ENCODE peak calls at places on chromosomes 13 and 19, in six cellular contexts. E, R, H, D, Y and Q are unnamed samples.

GRCh38 chr19:38932425-38933179 is 1.9 kb downstream of the MRPS12 start:
- DNase-seq in R (peak; percentile 45), D (no peak), E (no peak), H (peak; percentile 50), Y (no peak), Q (peak; percentile 47)

GRCh38 chr19:3433313-3433712 is 47.0 kb downstream of the SMIM24 start:
- DNase-seq in H (no peak), D (no peak), E (no peak), R (no peak), Y (no peak), Q (no peak)

GRCh38 chr19:34288381-34288780 is 34.0 kb downstream of the GARRE1 start:
- DNase-seq in Y (no peak), R (no peak), E (no peak), H (no peak), D (no peak), Q (no peak)

GRCh38 chr13:27044837-27045570 is 126.6 kb downstream of the USP12 start:
- DNase-seq in D (no peak), Y (no peak), E (no peak), R (no peak), H (no peak), Q (no peak)

GRCh38 chr19:3118232-3119070 is 17.4 kb upstream of the GNA15 start:
- DNase-seq in E (no peak), H (no peak), Y (no peak), R (no peak), D (no peak), Q (no peak)

GRCh38 chr13:27482996-27483395 is 32.6 kb upstream of the MTIF3 start:
- DNase-seq in D (no peak), H (no peak), R (no peak), Y (no peak), E (no peak), Q (no peak)

GRCh38 chr13:34617684-34618083 is 324.4 kb upstream of the NBEA start:
- DNase-seq in D (no peak), Y (no peak), E (no peak), H (no peak), R (peak; percentile 2), Q (no peak)

GRCh38 chr19:37931941-37932655 is 25.1 kb downstream of the SIPA1L3 start:
- DNase-seq in H (peak; percentile 50), E (peak; percentile 26), R (peak; percentile 58), Y (peak; percentile 94), D (peak; percentile 33), Q (peak; percentile 62)

GRCh38 chr19:16587031-16588023 is 15.1 kb upstream of the SLC35E1 start:
- DNase-seq in D (no peak), H (no peak), E (no peak), Y (no peak), R (peak; percentile 69), Q (peak; percentile 42)

GRCh38 chr13:76879211-76879875 is 6.9 kb downstream of the KCTD12 start:
- DNase-seq in D (peak; percentile 65), E (peak; percentile 60), Y (peak; percentile 38), H (peak; percentile 52), R (peak; percentile 90), Q (peak; percentile 93)

GRCh38 chr19:45511074-45511473 is 3.8 kb downstream of the VASP start:
- DNase-seq in H (no peak), D (no peak), R (no peak), E (no peak), Y (no peak), Q (no peak)

GRCh38 chr19:19529783-19530422 is 1.2 kb downstream of the YJEFN3 start:
- DNase-seq in D (no peak), E (no peak), Y (no peak), R (no peak), H (no peak), Q (no peak)

GRCh38 chr13:101529419-101529818 is 76.9 kb downstream of the ITGBL1 start:
- DNase-seq in H (no peak), E (no peak), R (peak; percentile 87), Y (no peak), D (no peak), Q (peak; percentile 81)

GRCh38 chr13:105410602-105411001 is 1124.9 kb downstream of the EFNB2 start:
- DNase-seq in H (peak; percentile 40), D (peak; percentile 37), E (peak; percentile 62), R (peak; percentile 52), Y (peak; percentile 67), Q (peak; percentile 45)

GRCh38 chr13:20191902-20192469 is 752 bp downstream of the GJB2 start:
- DNase-seq in E (no peak), Y (peak; percentile 53), R (no peak), D (no peak), H (no peak), Q (peak; percentile 41)

GRCh38 chr19:17281391-17282304 is at the start of gene ANKLE1:
- DNase-seq in D (no peak), E (peak; percentile 29), Y (peak; percentile 32), H (peak; percentile 52), R (no peak), Q (no peak)

GRCh38 chr13:112868308-112868707 is 100.7 kb upstream of the MCF2L start:
- DNase-seq in R (no peak), D (no peak), H (no peak), Y (no peak), E (no peak), Q (no peak)

GRCh38 chr19:54462713-54463530 is 656 bp downstream of the LENG9 start:
- DNase-seq in R (peak; percentile 63), Y (peak; percentile 81), D (peak; percentile 82), E (peak; percentile 77), H (peak; percentile 85), Q (peak; percentile 84)

GRCh38 chr13:49693877-49694276 is 2.6 kb upstream of the EBPL start:
- DNase-seq in Y (no peak), E (no peak), R (no peak), H (no peak), D (no peak), Q (no peak)

GRCh38 chr13:27374650-27375049 is 49.8 kb upstream of the GTF3A start:
- DNase-seq in Y (peak; percentile 73), E (no peak), H (peak; percentile 62), R (peak; percentile 80), D (peak; percentile 31), Q (peak; percentile 93)

GRCh38 chr13:42720116-42720857 is 61.1 kb upstream of the FAM216B start:
- DNase-seq in R (peak; percentile 95), Y (peak; percentile 28), H (peak; percentile 42), E (no peak), D (no peak), Q (peak; percentile 95)

GRCh38 chr13:32962342-32962741 is 53.9 kb upstream of the KL start:
- DNase-seq in H (no peak), E (no peak), R (no peak), Y (no peak), D (no peak), Q (no peak)

GRCh38 chr13:32969516-32969941 is 46.7 kb upstream of the KL start:
- DNase-seq in Y (no peak), R (peak; percentile 53), E (no peak), H (no peak), D (no peak), Q (peak; percentile 40)

GRCh38 chr13:32961724-32962123 is 54.5 kb upstream of the KL start:
- DNase-seq in E (no peak), D (no peak), H (no peak), R (no peak), Y (no peak), Q (no peak)

DNA sequence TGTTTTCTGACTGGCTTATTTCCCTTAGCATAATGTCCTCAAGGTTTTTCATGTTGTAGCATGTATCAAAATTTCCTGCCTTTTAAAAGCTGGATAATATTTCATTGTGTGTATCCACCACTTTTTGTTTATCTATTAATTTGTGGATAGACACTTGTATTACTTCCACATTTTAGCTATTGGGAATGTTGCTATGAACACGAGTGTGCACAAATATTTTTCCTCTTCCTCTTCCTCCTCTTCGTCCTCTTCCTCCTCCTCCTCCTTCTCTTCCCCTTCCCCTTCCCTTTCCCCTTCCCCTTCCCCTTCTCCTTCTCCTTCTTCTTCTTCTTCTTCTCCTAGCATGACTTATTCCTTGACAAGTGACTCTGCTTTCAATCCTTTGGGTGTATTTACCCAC is 51.2 kb upstream of the KL start:
- DNase-seq in H (no peak), D (no peak), Y (no peak), E (no peak), R (no peak), Q (no peak)
- H3K4me3 ChIP-seq in H (no peak overlapping the region), D (no peak overlapping the region), Y (no peak overlapping the region), E (no peak overlapping the region), R (no peak overlapping the region), Q (no peak overlapping the region)

DNA sequence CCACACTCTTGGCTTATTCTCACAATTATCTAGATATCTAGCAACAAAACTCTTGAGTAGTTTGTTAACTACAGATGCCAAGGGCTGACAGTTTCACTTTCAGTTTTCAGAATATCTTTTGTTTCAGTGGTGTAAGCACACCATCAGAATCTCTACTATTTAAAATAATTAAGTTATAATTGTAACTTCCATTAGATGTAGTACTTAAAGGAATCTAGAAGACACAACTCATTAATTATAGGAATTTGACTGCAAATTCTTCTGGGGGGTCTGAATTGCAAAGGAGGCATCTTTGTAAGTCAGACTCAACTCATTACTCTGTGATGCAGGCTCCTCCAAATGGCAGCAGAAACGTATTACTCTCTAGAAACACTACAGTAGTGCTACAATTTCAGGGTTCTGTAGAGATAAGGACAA is 44.9 kb upstream of the USPL1 start:
- DNase-seq in R (peak; percentile 54), H (no peak), E (no peak), Y (no peak), D (no peak), Q (peak; percentile 24)
- TF ChIP-seq CTCF in R (peak; percentile 53), H (no peak), E (peak; percentile 57), Y (no peak), D (peak; percentile 8), Q (peak; percentile 27)

DNA sequence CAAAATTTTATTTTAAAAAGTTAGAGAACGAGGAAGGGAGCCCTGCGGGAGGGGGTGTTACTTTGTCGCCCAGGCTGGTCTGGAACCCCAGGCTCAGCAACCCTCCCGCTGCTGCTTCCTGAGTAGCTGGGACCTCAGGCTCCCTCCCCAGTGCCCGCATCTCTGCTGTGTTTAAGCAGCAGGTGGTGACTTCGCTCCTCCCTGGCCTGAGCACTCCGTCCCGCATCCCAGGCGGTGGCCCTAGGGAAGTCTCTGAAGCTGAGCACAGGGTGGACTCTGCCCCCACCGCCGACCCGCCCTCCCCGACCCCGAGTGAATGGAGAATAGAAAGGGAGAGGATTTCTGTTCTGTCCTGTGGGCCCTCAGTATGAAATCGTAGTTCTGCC is 30.5 kb downstream of the ZNF701 start:
- DNase-seq in H (no peak), E (peak; percentile 36), R (no peak), Y (peak; percentile 33), D (peak; percentile 32), Q (no peak)
- H3K4me3 ChIP-seq in H (peak overlapping the region; percentile 54), E (peak overlapping the region; percentile 82), R (peak overlapping the region; percentile 73), Y (peak overlapping the region; percentile 56), D (peak overlapping the region; percentile 76), Q (peak overlapping the region; percentile 51)

GRCh38 chr13:95231393-95231792 is 69.9 kb downstream of the ABCC4 start:
- DNase-seq in R (no peak), E (no peak), H (no peak), D (no peak), Y (no peak), Q (no peak)
- TF ChIP-seq CTCF in R (no peak), E (no peak), H (no peak), D (no peak), Y (no peak), Q (no peak)

DNA sequence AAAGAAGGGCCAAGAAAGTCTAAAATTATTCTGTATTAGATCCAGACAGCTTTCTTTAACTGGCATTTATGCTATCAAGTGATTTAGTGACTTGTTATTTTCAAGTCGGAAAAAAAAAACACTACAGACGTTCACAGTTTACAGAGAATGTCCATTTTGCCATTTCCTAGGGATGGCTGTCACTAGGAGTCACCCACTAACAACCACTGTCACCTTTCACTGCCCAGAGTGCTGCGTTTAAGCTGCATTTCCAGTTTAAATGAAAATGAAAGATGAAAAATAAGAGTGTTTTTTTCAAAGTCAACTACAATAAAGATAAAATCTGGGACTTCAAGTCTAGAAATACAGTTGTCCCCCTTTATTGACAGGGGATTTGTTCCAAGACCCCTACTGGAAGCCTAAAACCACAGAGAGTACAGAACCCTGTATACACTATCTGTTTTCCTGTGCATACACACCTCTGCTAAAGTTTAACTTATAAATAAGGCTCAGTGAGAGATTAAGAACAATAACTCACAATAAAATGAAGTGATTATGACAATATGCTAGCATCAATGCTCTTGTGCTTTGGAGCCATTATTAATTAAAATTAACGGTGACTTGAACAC is 112.5 kb downstream of the SACS start:
- DNase-seq in R (no peak), E (no peak), H (no peak), Y (no peak), D (no peak), Q (no peak)
- H3K4me3 ChIP-seq in R (no peak overlapping the region), E (peak overlapping the region; percentile 22), H (no peak overlapping the region), Y (peak overlapping the region; percentile 13), D (no peak overlapping the region), Q (peak overlapping the region; percentile 54)